ENCODE peak calls at places on chromosomes 16 and 17, in four cellular contexts. Y is AG10803; T is C1 segment of cervical spinal cord; E is stimulated activated CD4-positive, alpha-beta T cell treated with anti-CD3 and anti-CD28 coated beads, Interleukin-1b, Interleukin-23, amount 100 ng/mL, for 24 hours. I is an unnamed sample.

GRCh38 chr17:20009302-20010098 is at the start of gene SPECC1:
- DNase-seq in T (peak), E (peak), Y (peak), I (peak)

GRCh38 chr16:709651-710499 is 4.3 kb upstream of the FBXL16 start:
- DNase-seq in T (peak), Y (peak), E (no peak), I (peak)

GRCh38 chr16:53964145-53964544 is 260.2 kb downstream of the FTO start:
- DNase-seq in Y (no peak), T (no peak), E (no peak), I (no peak)

GRCh38 chr17:17928422-17929386 is 43.5 kb downstream of the TOM1L2 start:
- DNase-seq in E (no peak), Y (no peak), T (peak), I (no peak)

GRCh38 chr16:89584768-89585549 is 9.4 kb downstream of the CPNE7 start:
- DNase-seq in E (no peak), T (no peak), Y (no peak), I (no peak)

GRCh38 chr16:77599793-77600415 is 122.4 kb upstream of the NUDT7 start:
- DNase-seq in Y (peak), T (no peak), E (no peak), I (no peak)

GRCh38 chr17:82948957-82949356 is 109.1 kb upstream of the ZNF750 start:
- DNase-seq in Y (no peak), T (no peak), E (no peak), I (no peak)

GRCh38 chr16:49855822-49856740 is at the start of gene ZNF423:
- DNase-seq in T (no peak), Y (no peak), E (no peak), I (no peak)

GRCh38 chr17:63275318-63275967 is 170.7 kb downstream of the CYB561 start:
- DNase-seq in E (no peak), T (no peak), Y (peak), I (peak)

GRCh38 chr16:76345093-76345735 is 68.0 kb downstream of the CNTNAP4 start:
- DNase-seq in E (no peak), T (no peak), Y (no peak), I (no peak)

GRCh38 chr16:84836234-84836647 is 16.5 kb downstream of the CRISPLD2 start:
- DNase-seq in E (no peak), Y (peak), T (no peak), I (peak)

GRCh38 chr17:67624886-67625656 is 92.7 kb upstream of the NOL11 start:
- DNase-seq in T (no peak), Y (no peak), E (no peak), I (peak)

GRCh38 chr17:75151893-75152292 is 2.4 kb downstream of the JPT1 start:
- DNase-seq in T (no peak), Y (no peak), E (no peak), I (no peak)

GRCh38 chr16:83713597-83713996 is 94.2 kb upstream of the HSBP1 start:
- DNase-seq in T (no peak), Y (no peak), E (no peak), I (no peak)

GRCh38 chr17:81392909-81393654 is 2.2 kb upstream of the BAHCC1 start:
- DNase-seq in E (no peak), T (peak), Y (peak), I (no peak)

GRCh38 chr17:35743911-35744328 is 9.1 kb downstream of the GAS2L2 start:
- DNase-seq in T (no peak), E (no peak), Y (peak), I (peak)

GRCh38 chr16:86118467-86119307 is 219.7 kb downstream of the IRF8 start:
- DNase-seq in Y (no peak), T (no peak), E (no peak), I (no peak)

GRCh38 chr16:56941856-56942331 is 10.0 kb downstream of the HERPUD1 start:
- DNase-seq in T (no peak), Y (no peak), E (no peak), I (no peak)

GRCh38 chr16:85514601-85515318 is 98.4 kb upstream of the GSE1 start:
- DNase-seq in T (peak), E (no peak), Y (peak), I (peak)

GRCh38 chr17:82931696-82932060 is 91.9 kb upstream of the ZNF750 start:
- DNase-seq in Y (peak), T (peak), E (no peak), I (peak)

GRCh38 chr17:29109477-29110371 is 66.8 kb downstream of the PIPOX start:
- DNase-seq in T (no peak), E (no peak), Y (no peak), I (no peak)

GRCh38 chr17:11251561-11252107 is 10.6 kb downstream of the SHISA6 start:
- DNase-seq in T (no peak), E (no peak), Y (no peak), I (no peak)

GRCh38 chr17:69342896-69343644 is 16.1 kb upstream of the ABCA5 start:
- DNase-seq in Y (no peak), T (no peak), E (no peak), I (no peak)

GRCh38 chr17:4599505-4600281 is 15.4 kb downstream of the SMTNL2 start:
- DNase-seq in E (no peak), T (no peak), Y (no peak), I (no peak)

GRCh38 chr16:8816967-8817662 is 19.5 kb downstream of the PMM2 start:
- DNase-seq in E (no peak), T (no peak), Y (peak), I (no peak)

GRCh38 chr16:81443688-81444447 is 740 bp upstream of the CMIP start:
- DNase-seq in E (no peak), T (no peak), Y (no peak), I (no peak)

GRCh38 chr17:76556759-76557367 is 17.0 kb downstream of the PRCD start:
- DNase-seq in E (no peak), T (no peak), Y (peak), I (no peak)

GRCh38 chr16:79430129-79430789 is 170.3 kb downstream of the MAF start:
- DNase-seq in E (no peak), T (no peak), Y (no peak), I (no peak)

GRCh38 chr16:19872179-19872863 is 12.3 kb downstream of the GPRC5B start:
- DNase-seq in T (peak), Y (no peak), E (no peak), I (no peak)

GRCh38 chr16:14020141-14020540 is 51.0 kb upstream of the MRTFB start:
- DNase-seq in Y (no peak), T (no peak), E (no peak), I (no peak)

GRCh38 chr16:78720416-78720815 is 621.0 kb downstream of the WWOX start:
- DNase-seq in E (no peak), T (no peak), Y (no peak), I (peak)

GRCh38 chr16:63442246-63442645 is 1406.0 kb upstream of the CDH8 start:
- DNase-seq in T (no peak), E (no peak), Y (no peak), I (no peak)